ENCODE peak calls at places on chromosomes 6 and 20, in six cellular contexts. B is activated CD4-positive, alpha-beta memory T cell treated with anti-CD3 and anti-CD28 coated beads for 36 hours; R is stimulated activated CD4-positive, alpha-beta T cell treated with anti-CD3 and anti-CD28 coated beads, Interleukin-2, amount 100 ng/mL, for 48 hours; Q is heart left ventricle; E is SK-N-DZ; S is cerebellum. F is an unnamed sample.

GRCh38 chr20:41072919-41073318 is 44.3 kb downstream of the TOP1 start:
- DNase-seq in R (no peak), B (no peak), S (no peak), Q (no peak), E (no peak), F (no peak)

GRCh38 chr6:35454843-35455110 is 2.6 kb downstream of the FANCE start:
- DNase-seq in B (no peak), S (no peak), R (no peak), Q (no peak), E (no peak), F (no peak)

GRCh38 chr20:36498386-36499179 is 42.7 kb upstream of the MYL9 start:
- DNase-seq in E (no peak), S (no peak), Q (peak; percentile 69), R (no peak), B (no peak), F (no peak)

GRCh38 chr20:11242320-11242719 is 568.5 kb upstream of the JAG1 start:
- DNase-seq in Q (no peak), R (no peak), S (no peak), B (no peak), E (no peak), F (no peak)

GRCh38 chr6:31378062-31378720 is 21.2 kb upstream of the HLA-B start:
- DNase-seq in S (no peak), R (no peak), B (no peak), E (no peak), Q (no peak), F (no peak)

GRCh38 chr6:30154709-30155521 is 6.1 kb downstream of the TRIM10 start:
- DNase-seq in R (no peak), E (no peak), S (no peak), Q (no peak), B (no peak), F (no peak)

GRCh38 chr6:32152414-32153251 is 894 bp upstream of the PRRT1 start:
- DNase-seq in R (no peak), E (peak; percentile 35), S (peak; percentile 64), Q (no peak), B (no peak), F (no peak)

GRCh38 chr20:53215166-53215565 is 243.0 kb downstream of the TSHZ2 start:
- DNase-seq in B (peak; percentile 30), S (no peak), Q (no peak), R (no peak), E (no peak), F (no peak)

GRCh38 chr6:72522735-72523141 is 99.1 kb upstream of the KCNQ5 start:
- DNase-seq in E (peak; percentile 34), R (peak; percentile 1), Q (no peak), B (peak; percentile 31), S (no peak), F (no peak)

GRCh38 chr6:31441368-31442267 is 38.2 kb downstream of the MICA start:
- DNase-seq in R (peak; percentile 88), Q (peak; percentile 81), E (peak; percentile 10), B (peak; percentile 88), S (peak; percentile 75), F (peak; percentile 12)

GRCh38 chr20:61765871-61766654 is 299.6 kb downstream of the TAF4 start:
- DNase-seq in Q (no peak), R (no peak), E (no peak), B (no peak), S (no peak), F (no peak)

GRCh38 chr6:446418-447366 is 55.1 kb downstream of the IRF4 start:
- DNase-seq in R (peak; percentile 82), E (no peak), Q (peak; percentile 8), B (peak; percentile 97), S (no peak), F (no peak)

GRCh38 chr6:28943557-28944411 is 20.0 kb upstream of the TRIM27 start:
- DNase-seq in S (peak; percentile 67), R (peak; percentile 77), E (peak; percentile 82), B (peak; percentile 84), Q (peak; percentile 66), F (peak; percentile 70)

GRCh38 chr6:6851059-6851658 is 256.6 kb upstream of the RREB1 start:
- DNase-seq in Q (peak; percentile 56), S (no peak), E (no peak), R (no peak), B (no peak), F (peak; percentile 33)

GRCh38 chr20:50848846-50849673 is 54.2 kb downstream of the BCAS4 start:
- DNase-seq in B (no peak), S (peak; percentile 39), R (no peak), E (no peak), Q (no peak), F (no peak)

GRCh38 chr6:133983099-133983939 is 30.3 kb downstream of the TBPL1 start:
- DNase-seq in S (no peak), Q (no peak), E (no peak), B (peak; percentile 73), R (peak; percentile 13), F (no peak)

GRCh38 chr6:113306552-113307145 is 550.5 kb upstream of the MARCKS start:
- DNase-seq in B (peak; percentile 60), S (peak; percentile 12), R (peak; percentile 36), E (peak; percentile 13), Q (no peak), F (no peak)

GRCh38 chr6:135438907-135439535 is 58.5 kb downstream of the AHI1 start:
- DNase-seq in S (no peak), E (peak; percentile 22), Q (no peak), B (no peak), R (no peak), F (no peak)

GRCh38 chr6:29547573-29547972 is 12.0 kb downstream of the UBD start:
- DNase-seq in E (no peak), S (no peak), B (peak; percentile 34), R (no peak), Q (no peak), F (no peak)

GRCh38 chr6:36349240-36349639 is 12.6 kb upstream of the BNIP5 start:
- DNase-seq in B (peak; percentile 22), R (no peak), E (no peak), Q (no peak), S (no peak), F (no peak)

GRCh38 chr6:28969129-28969528 is 36.0 kb downstream of the ZNF311 start:
- DNase-seq in Q (no peak), S (no peak), B (no peak), E (no peak), R (no peak), F (no peak)

GRCh38 chr6:13846841-13847240 is 32.5 kb upstream of the MCUR1 start:
- DNase-seq in E (peak; percentile 45), B (no peak), R (no peak), Q (no peak), S (no peak), F (no peak)

GRCh38 chr20:45949542-45950329 is 15.3 kb downstream of the PCIF1 start:
- DNase-seq in Q (no peak), S (peak; percentile 36), E (no peak), R (no peak), B (no peak), F (no peak)

GRCh38 chr6:105740946-105741605 is 338.2 kb upstream of the PREP start:
- DNase-seq in B (no peak), S (no peak), E (no peak), Q (no peak), R (no peak), F (no peak)

GRCh38 chr6:90156861-90157260 is 139.8 kb downstream of the BACH2 start:
- DNase-seq in R (no peak), E (no peak), S (no peak), B (peak; percentile 61), Q (no peak), F (no peak)

GRCh38 chr20:42435230-42435629 is 754.5 kb downstream of the PTPRT start:
- DNase-seq in S (no peak), E (no peak), B (no peak), Q (no peak), R (no peak), F (no peak)